ENCODE peak calls at places on chromosomes 12 and 14, in nine cellular contexts. O is lung, K is epithelial cell of esophagus, Z is stomach, Y is breast epithelium, V is IMR-90, E is GM12864, P is suprapubic skin, H is uterus. B is an unnamed sample.
A peak's percentile ranks its signal among the peaks of the same experiment; 100 is the strongest.

GRCh38 chr12:131803995-131804521 is 24.1 kb upstream of the MMP17 start:
- DNase-seq in P (no peak), K (no peak), Y (no peak), O (no peak), H (no peak), E (no peak), Z (no peak), V (peak; percentile 60), B (no peak)

GRCh38 chr12:124542021-124542941 is 25.1 kb downstream of the NCOR2 start:
- DNase-seq in V (no peak), K (no peak), P (peak; percentile 67), H (no peak), E (no peak), Z (no peak), O (no peak), Y (no peak), B (no peak)

GRCh38 chr12:54991161-54991991 is 6.8 kb upstream of the TESPA1 start:
- DNase-seq in V (no peak), P (no peak), H (no peak), Z (no peak), Y (no peak), O (no peak), E (peak; percentile 75), K (no peak), B (no peak)

GRCh38 chr14:100246809-100247428 is 8.0 kb downstream of the YY1 start:
- DNase-seq in P (no peak), H (no peak), O (no peak), K (peak; percentile 71), V (peak; percentile 47), Y (no peak), Z (no peak), E (no peak), B (peak; percentile 82)

GRCh38 chr14:56342419-56342901 is 224.2 kb downstream of the PELI2 start:
- DNase-seq in P (no peak), Z (no peak), E (no peak), K (no peak), O (no peak), H (no peak), V (peak; percentile 86), Y (no peak), B (no peak)

GRCh38 chr12:49233842-49234526 is 30.9 kb upstream of the TUBA1C start:
- DNase-seq in P (peak; percentile 76), H (peak; percentile 24), O (peak; percentile 74), E (peak; percentile 38), K (no peak), Z (peak; percentile 45), V (no peak), Y (no peak), B (no peak)

GRCh38 chr14:65824285-65824977 is 411.9 kb downstream of the FUT8 start:
- DNase-seq in E (peak; percentile 35), O (peak; percentile 46), P (no peak), Z (peak; percentile 53), V (peak; percentile 70), K (peak; percentile 69), Y (peak; percentile 40), H (peak; percentile 43), B (peak; percentile 36)

GRCh38 chr12:88957358-88957757 is 377.1 kb upstream of the KITLG start:
- DNase-seq in Z (no peak), H (no peak), Y (no peak), E (no peak), V (peak; percentile 32), K (peak; percentile 45), P (no peak), O (no peak), B (no peak)

GRCh38 chr14:24092110-24092959 is 1.8 kb upstream of the PCK2 start:
- DNase-seq in Y (no peak), K (no peak), P (no peak), O (no peak), H (no peak), V (no peak), E (no peak), Z (peak; percentile 65), B (peak; percentile 35)

GRCh38 chr14:102046337-102047278 is 40.2 kb downstream of the HSP90AA1 start:
- DNase-seq in K (peak; percentile 73), V (peak; percentile 28), Y (peak; percentile 90), Z (peak; percentile 92), P (peak; percentile 91), O (peak; percentile 79), H (peak; percentile 85), E (no peak), B (peak; percentile 72)

GRCh38 chr14:99273724-99274345 is 1.8 kb upstream of the BCL11B start:
- DNase-seq in K (peak; percentile 45), P (peak; percentile 81), H (no peak), O (no peak), E (no peak), Y (no peak), Z (peak; percentile 8), V (no peak), B (no peak)

GRCh38 chr12:23238190-23238589 is 613.2 kb downstream of the ETNK1 start:
- DNase-seq in V (no peak), K (no peak), H (no peak), Y (no peak), E (no peak), P (no peak), O (no peak), Z (no peak), B (no peak)

DNA sequence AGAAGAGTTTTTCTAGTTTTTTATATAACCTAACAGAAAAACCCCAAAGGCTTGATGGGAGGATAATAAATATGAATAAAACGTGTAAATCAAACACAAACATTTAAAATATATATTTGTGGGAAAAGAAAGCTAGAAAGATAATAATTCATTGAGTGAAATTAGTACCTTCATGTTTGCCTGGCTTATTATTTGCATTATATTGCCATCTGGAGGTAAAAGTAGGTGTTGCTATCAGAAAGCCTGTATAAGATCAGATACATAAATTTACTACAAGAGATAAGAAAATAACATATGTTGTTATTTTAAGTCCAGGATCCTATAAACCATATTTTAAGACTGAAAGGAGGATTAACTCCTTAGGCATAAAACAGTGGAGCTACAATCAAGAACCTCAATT is 77.7 kb downstream of the NTS start:
- DNase-seq in Y (no peak), Z (no peak), K (peak; percentile 36), O (no peak), V (peak; percentile 5), P (no peak), E (no peak), H (no peak), B (peak; percentile 6)
- TF ChIP-seq CTCF in Y (no peak), Z (no peak), K (peak; percentile 44), O (no peak), V (peak; percentile 34), P (no peak), E (peak; percentile 7), H (no peak), B (peak; percentile 58)

DNA sequence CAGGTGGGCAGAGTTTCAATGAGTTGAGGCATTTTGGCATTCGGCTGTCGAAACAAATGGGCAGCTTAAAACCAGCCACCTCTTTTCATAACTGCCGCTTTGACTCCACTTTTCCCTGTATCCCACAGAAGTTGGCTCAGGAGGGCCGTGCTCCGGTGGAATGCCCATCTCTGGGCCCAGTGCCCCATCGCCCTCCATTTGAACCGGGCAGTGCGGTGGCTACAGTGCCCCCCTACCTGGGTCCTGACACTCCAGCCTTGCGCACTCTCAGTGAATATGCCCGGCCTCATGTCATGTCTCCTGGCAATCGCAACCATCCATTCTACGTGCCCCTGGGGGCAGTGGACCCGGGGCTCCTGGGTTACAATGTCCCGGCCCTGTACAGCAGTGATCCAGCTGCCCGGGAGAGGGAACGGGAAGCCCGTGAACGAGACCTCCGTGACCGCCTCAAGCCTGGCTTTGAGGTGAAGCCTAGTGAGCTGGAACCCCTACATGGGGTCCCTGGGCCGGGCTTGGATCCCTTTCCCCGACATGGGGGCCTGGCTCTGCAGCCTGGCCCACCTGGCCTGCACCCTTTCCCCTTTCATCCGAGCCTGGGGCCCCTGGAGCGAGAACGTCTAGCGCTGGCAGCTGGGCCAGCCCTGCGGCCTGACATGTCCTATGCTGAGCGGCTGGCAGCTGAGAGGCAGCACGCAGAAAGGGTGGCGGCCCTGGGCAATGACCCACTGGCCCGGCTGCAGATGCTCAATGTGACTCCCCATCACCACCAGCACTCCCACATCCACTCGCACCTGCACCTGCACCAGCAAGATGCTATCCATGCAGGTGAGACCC is 5.0 kb upstream of the RNU7-1 start:
- DNase-seq in P (no peak), O (no peak), E (no peak), K (no peak), Z (no peak), V (no peak), Y (no peak), H (peak; percentile 57), B (no peak)
- H3K4me3 ChIP-seq in P (peak overlapping the region; percentile 83), O (no peak overlapping the region), E (peak overlapping the region; percentile 82), K (peak overlapping the region; percentile 58), Z (peak overlapping the region; percentile 72), V (peak overlapping the region; percentile 46), Y (peak overlapping the region; percentile 60), H (peak overlapping the region; percentile 64), B (peak overlapping the region; percentile 60)

GRCh38 chr14:61190341-61190740 is 90.8 kb downstream of the TMEM30B start:
- DNase-seq in Z (no peak), E (no peak), O (no peak), K (no peak), H (no peak), Y (no peak), V (peak; percentile 26), P (no peak), B (no peak)
- TF ChIP-seq CTCF in Z (no peak), E (no peak), O (no peak), K (no peak), H (no peak), Y (no peak), V (no peak), P (no peak), B (no peak)

GRCh38 chr12:119024226-119024810 is 43.0 kb downstream of the SRRM4 start:
- DNase-seq in Y (no peak), P (no peak), H (no peak), K (no peak), Z (no peak), V (no peak), O (no peak), E (no peak), B (no peak)

GRCh38 chr12:119025786-119026185 is 44.4 kb downstream of the SRRM4 start:
- DNase-seq in V (no peak), H (no peak), O (no peak), E (no peak), K (no peak), P (no peak), Y (no peak), Z (no peak), B (no peak)

GRCh38 chr12:119016715-119017114 is 35.4 kb downstream of the SRRM4 start:
- DNase-seq in O (no peak), Z (no peak), Y (no peak), H (no peak), V (no peak), P (no peak), E (no peak), K (no peak), B (no peak)

DNA sequence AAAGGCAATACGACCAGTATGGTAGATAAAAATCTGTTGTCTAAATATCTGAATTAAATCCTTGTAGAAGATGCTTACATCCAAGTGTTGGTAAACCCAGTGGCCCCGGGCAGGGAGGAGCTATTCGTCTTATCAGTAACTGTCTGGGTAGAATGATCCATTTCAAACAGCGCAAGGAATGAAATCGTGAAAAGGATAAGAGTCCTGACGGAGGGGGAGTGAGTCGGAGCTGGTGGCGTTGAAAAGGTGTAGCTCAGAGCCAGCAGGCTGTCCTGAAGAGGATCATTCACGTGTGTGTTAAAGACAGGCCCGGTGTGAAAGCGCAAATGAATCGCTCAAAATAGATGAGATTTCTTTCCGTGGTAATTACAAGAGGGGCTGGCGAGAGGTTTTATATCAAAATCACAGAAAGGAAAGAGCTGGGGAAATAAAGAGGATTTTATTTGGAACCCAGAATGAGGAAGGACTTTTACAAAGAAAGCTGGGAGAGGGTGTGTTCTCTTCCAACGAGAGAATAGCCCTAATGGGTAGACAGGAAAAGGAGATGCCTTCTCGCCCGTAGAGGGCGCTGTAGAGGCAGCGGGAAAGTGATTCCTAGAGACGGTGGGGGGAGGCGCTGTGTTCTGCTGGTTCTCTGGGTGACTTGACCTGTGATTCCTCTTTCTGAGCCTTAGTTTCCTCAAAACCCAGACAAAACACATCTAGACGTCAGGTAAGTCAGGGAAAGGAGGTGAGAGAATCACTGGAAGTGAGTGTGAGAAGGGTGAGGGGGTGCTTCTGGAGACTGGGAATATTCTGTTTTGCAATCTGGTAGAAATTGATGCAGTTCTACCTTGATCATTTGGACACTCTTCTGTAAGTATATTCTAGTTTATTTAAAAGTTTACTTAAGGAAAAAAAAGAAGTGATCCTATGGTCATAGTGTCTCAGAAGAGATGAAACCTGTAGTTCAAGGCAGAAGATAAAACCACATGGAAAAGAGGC is 39.3 kb downstream of the SRRM4 start:
- DNase-seq in P (no peak), V (no peak), Z (peak; percentile 46), K (no peak), Y (no peak), O (peak; percentile 48), H (no peak), E (no peak), B (no peak)
- H3K4me3 ChIP-seq in P (no peak overlapping the region), V (no peak overlapping the region), Z (no peak overlapping the region), K (no peak overlapping the region), Y (no peak overlapping the region), O (no peak overlapping the region), H (no peak overlapping the region), E (no peak overlapping the region), B (no peak overlapping the region)